ENCODE peak calls at places on chromosomes 13 and 19, in ten cellular contexts. One of them, this sample, is unnamed.
A peak's percentile ranks its signal among the peaks of the same experiment; 100 is the strongest.

GRCh38 chr19:50580970-50581636 is 12.9 kb upstream of the LRRC4B start:
- DNase-seq in SW480: no peak
- DNase-seq in cardiac fibroblast: no peak
- DNase-seq in pancreas: no peak
- DNase-seq in naive thymus-derived CD4-positive, alpha-beta T cell: no peak
- DNase-seq in psoas muscle: no peak
- DNase-seq in CD8-positive, alpha-beta memory T cell: no peak
- DNase-seq in endodermal cell: no peak
- DNase-seq in cardiac muscle cell: peak; percentile 80
- DNase-seq in left ventricle myocardium inferior: no peak
- DNase-seq in this sample: no peak

GRCh38 chr19:48196933-48197665 is 26.6 kb downstream of the ZSWIM9 start:
- DNase-seq in psoas muscle: no peak
- DNase-seq in left ventricle myocardium inferior: no peak
- DNase-seq in endodermal cell: peak; percentile 20
- DNase-seq in naive thymus-derived CD4-positive, alpha-beta T cell: no peak
- DNase-seq in pancreas: no peak
- DNase-seq in cardiac muscle cell: peak; percentile 57
- DNase-seq in SW480: no peak
- DNase-seq in cardiac fibroblast: peak; percentile 79
- DNase-seq in CD8-positive, alpha-beta memory T cell: no peak
- DNase-seq in this sample: no peak

GRCh38 chr13:53250272-53250875 is 221.8 kb downstream of the OLFM4 start:
- DNase-seq in SW480: peak; percentile 79
- DNase-seq in cardiac fibroblast: peak; percentile 79
- DNase-seq in CD8-positive, alpha-beta memory T cell: no peak
- DNase-seq in left ventricle myocardium inferior: no peak
- DNase-seq in naive thymus-derived CD4-positive, alpha-beta T cell: peak; percentile 16
- DNase-seq in cardiac muscle cell: peak; percentile 86
- DNase-seq in endodermal cell: no peak
- DNase-seq in psoas muscle: no peak
- DNase-seq in pancreas: no peak
- DNase-seq in this sample: no peak

GRCh38 chr13:24670927-24671326 is 9.3 kb upstream of the ATP12A start:
- DNase-seq in cardiac fibroblast: peak; percentile 11
- DNase-seq in CD8-positive, alpha-beta memory T cell: no peak
- DNase-seq in left ventricle myocardium inferior: no peak
- DNase-seq in pancreas: no peak
- DNase-seq in naive thymus-derived CD4-positive, alpha-beta T cell: no peak
- DNase-seq in cardiac muscle cell: peak; percentile 28
- DNase-seq in psoas muscle: no peak
- DNase-seq in endodermal cell: peak; percentile 87
- DNase-seq in SW480: peak; percentile 48
- DNase-seq in this sample: no peak

GRCh38 chr19:6556043-6556449 is 25.2 kb downstream of the TNFSF9 start:
- DNase-seq in endodermal cell: no peak
- DNase-seq in left ventricle myocardium inferior: no peak
- DNase-seq in CD8-positive, alpha-beta memory T cell: no peak
- DNase-seq in cardiac muscle cell: no peak
- DNase-seq in SW480: no peak
- DNase-seq in psoas muscle: no peak
- DNase-seq in naive thymus-derived CD4-positive, alpha-beta T cell: no peak
- DNase-seq in cardiac fibroblast: no peak
- DNase-seq in pancreas: no peak
- DNase-seq in this sample: no peak

GRCh38 chr13:114200673-114201005 is 21.6 kb downstream of the CFAP97D2 start:
- DNase-seq in naive thymus-derived CD4-positive, alpha-beta T cell: no peak
- DNase-seq in endodermal cell: no peak
- DNase-seq in CD8-positive, alpha-beta memory T cell: no peak
- DNase-seq in SW480: no peak
- DNase-seq in left ventricle myocardium inferior: no peak
- DNase-seq in cardiac muscle cell: peak; percentile 31
- DNase-seq in pancreas: no peak
- DNase-seq in cardiac fibroblast: no peak
- DNase-seq in psoas muscle: no peak
- DNase-seq in this sample: no peak

GRCh38 chr19:4541114-4541805 is 1.4 kb upstream of the LRG1 start:
- DNase-seq in left ventricle myocardium inferior: no peak
- DNase-seq in CD8-positive, alpha-beta memory T cell: no peak
- DNase-seq in SW480: no peak
- DNase-seq in pancreas: no peak
- DNase-seq in cardiac muscle cell: no peak
- DNase-seq in psoas muscle: no peak
- DNase-seq in endodermal cell: no peak
- DNase-seq in cardiac fibroblast: no peak
- DNase-seq in naive thymus-derived CD4-positive, alpha-beta T cell: no peak
- DNase-seq in this sample: no peak

GRCh38 chr13:90281709-90282108 is 1065.8 kb upstream of the MIR17HG start:
- DNase-seq in SW480: no peak
- DNase-seq in CD8-positive, alpha-beta memory T cell: no peak
- DNase-seq in naive thymus-derived CD4-positive, alpha-beta T cell: no peak
- DNase-seq in psoas muscle: no peak
- DNase-seq in pancreas: no peak
- DNase-seq in endodermal cell: no peak
- DNase-seq in cardiac muscle cell: no peak
- DNase-seq in left ventricle myocardium inferior: no peak
- DNase-seq in cardiac fibroblast: no peak
- DNase-seq in this sample: no peak

GRCh38 chr13:36282818-36283432 is 14.7 kb downstream of the CCDC169 start:
- DNase-seq in SW480: peak; percentile 53
- DNase-seq in left ventricle myocardium inferior: no peak
- DNase-seq in endodermal cell: no peak
- DNase-seq in psoas muscle: no peak
- DNase-seq in pancreas: no peak
- DNase-seq in naive thymus-derived CD4-positive, alpha-beta T cell: no peak
- DNase-seq in CD8-positive, alpha-beta memory T cell: no peak
- DNase-seq in cardiac muscle cell: peak; percentile 62
- DNase-seq in cardiac fibroblast: peak; percentile 69
- DNase-seq in this sample: no peak

GRCh38 chr19:44988896-44989563 is 12.2 kb upstream of the RELB start:
- DNase-seq in cardiac muscle cell: peak; percentile 70
- DNase-seq in cardiac fibroblast: peak; percentile 76
- DNase-seq in CD8-positive, alpha-beta memory T cell: peak; percentile 82
- DNase-seq in left ventricle myocardium inferior: peak; percentile 40
- DNase-seq in SW480: no peak
- DNase-seq in psoas muscle: peak; percentile 72
- DNase-seq in pancreas: peak; percentile 77
- DNase-seq in naive thymus-derived CD4-positive, alpha-beta T cell: peak; percentile 62
- DNase-seq in endodermal cell: peak; percentile 92
- DNase-seq in this sample: peak; percentile 47

GRCh38 chr13:29937836-29938235 is 87.4 kb upstream of the UBL3 start:
- DNase-seq in CD8-positive, alpha-beta memory T cell: peak; percentile 64
- DNase-seq in pancreas: no peak
- DNase-seq in SW480: no peak
- DNase-seq in cardiac muscle cell: no peak
- DNase-seq in left ventricle myocardium inferior: no peak
- DNase-seq in psoas muscle: no peak
- DNase-seq in naive thymus-derived CD4-positive, alpha-beta T cell: peak; percentile 33
- DNase-seq in cardiac fibroblast: no peak
- DNase-seq in endodermal cell: no peak
- DNase-seq in this sample: peak; percentile 27

GRCh38 chr19:45079911-45080469 is 930 bp downstream of the GEMIN7 start:
- DNase-seq in CD8-positive, alpha-beta memory T cell: no peak
- DNase-seq in naive thymus-derived CD4-positive, alpha-beta T cell: no peak
- DNase-seq in cardiac fibroblast: no peak
- DNase-seq in left ventricle myocardium inferior: no peak
- DNase-seq in endodermal cell: peak; percentile 89
- DNase-seq in pancreas: no peak
- DNase-seq in cardiac muscle cell: peak; percentile 31
- DNase-seq in psoas muscle: no peak
- DNase-seq in SW480: no peak
- DNase-seq in this sample: no peak

GRCh38 chr13:26558074-26558805 is 757 bp downstream of the WASF3 start:
- DNase-seq in cardiac fibroblast: peak; percentile 14
- DNase-seq in pancreas: no peak
- DNase-seq in naive thymus-derived CD4-positive, alpha-beta T cell: no peak
- DNase-seq in endodermal cell: peak; percentile 68
- DNase-seq in CD8-positive, alpha-beta memory T cell: no peak
- DNase-seq in left ventricle myocardium inferior: peak; percentile 27
- DNase-seq in psoas muscle: peak; percentile 31
- DNase-seq in cardiac muscle cell: peak; percentile 37
- DNase-seq in SW480: peak; percentile 37
- DNase-seq in this sample: no peak

GRCh38 chr19:29477831-29478577 is 47.8 kb upstream of the VSTM2B start:
- DNase-seq in cardiac fibroblast: no peak
- DNase-seq in pancreas: no peak
- DNase-seq in CD8-positive, alpha-beta memory T cell: no peak
- DNase-seq in endodermal cell: peak; percentile 27
- DNase-seq in SW480: no peak
- DNase-seq in naive thymus-derived CD4-positive, alpha-beta T cell: no peak
- DNase-seq in cardiac muscle cell: no peak
- DNase-seq in left ventricle myocardium inferior: no peak
- DNase-seq in psoas muscle: no peak
- DNase-seq in this sample: no peak

GRCh38 chr13:114286808-114287207 is 5.4 kb downstream of the UPF3A start:
- DNase-seq in left ventricle myocardium inferior: no peak
- DNase-seq in naive thymus-derived CD4-positive, alpha-beta T cell: no peak
- DNase-seq in cardiac muscle cell: no peak
- DNase-seq in psoas muscle: no peak
- DNase-seq in pancreas: no peak
- DNase-seq in cardiac fibroblast: no peak
- DNase-seq in endodermal cell: no peak
- DNase-seq in SW480: no peak
- DNase-seq in CD8-positive, alpha-beta memory T cell: no peak
- DNase-seq in this sample: no peak

GRCh38 chr19:12779162-12779993 is 4.0 kb upstream of the HOOK2 start:
- DNase-seq in endodermal cell: peak; percentile 75
- DNase-seq in psoas muscle: peak; percentile 75
- DNase-seq in naive thymus-derived CD4-positive, alpha-beta T cell: no peak
- DNase-seq in cardiac fibroblast: peak; percentile 96
- DNase-seq in CD8-positive, alpha-beta memory T cell: no peak
- DNase-seq in pancreas: peak; percentile 65
- DNase-seq in left ventricle myocardium inferior: peak; percentile 73
- DNase-seq in cardiac muscle cell: peak; percentile 58
- DNase-seq in SW480: peak; percentile 45
- DNase-seq in this sample: no peak

This sample was measured in T-helper 17 cell.